ENCODE peak calls at places on chromosomes 16 and 17, in five cellular contexts. One of them, this sample, is unnamed.

GRCh38 chr16:10039220-10040096 is 142.8 kb downstream of the GRIN2A start:
- DNase-seq in IMR-90: no peak
- DNase-seq in right cardiac atrium: peak; percentile 57
- DNase-seq in heart right ventricle: peak; percentile 18
- DNase-seq in heart left ventricle: peak; percentile 10
- DNase-seq in this sample: peak; percentile 7

GRCh38 chr17:51372345-51373004 is 112.1 kb downstream of the UTP18 start:
- DNase-seq in right cardiac atrium: peak; percentile 49
- DNase-seq in heart right ventricle: peak; percentile 21
- DNase-seq in heart left ventricle: peak; percentile 16
- DNase-seq in IMR-90: peak; percentile 73
- DNase-seq in this sample: no peak

GRCh38 chr17:17569691-17570090 is 21.8 kb downstream of the PEMT start:
- DNase-seq in heart right ventricle: peak; percentile 48
- DNase-seq in IMR-90: no peak
- DNase-seq in right cardiac atrium: peak; percentile 74
- DNase-seq in heart left ventricle: peak; percentile 56
- DNase-seq in this sample: no peak

GRCh38 chr16:83002351-83003334 is 375.9 kb downstream of the CDH13 start:
- DNase-seq in heart right ventricle: no peak
- DNase-seq in heart left ventricle: no peak
- DNase-seq in IMR-90: peak; percentile 54
- DNase-seq in right cardiac atrium: no peak
- DNase-seq in this sample: no peak

GRCh38 chr17:17694229-17695081 is 13.2 kb downstream of the RAI1 start:
- DNase-seq in heart left ventricle: peak; percentile 80
- DNase-seq in heart right ventricle: peak; percentile 71
- DNase-seq in IMR-90: peak; percentile 55
- DNase-seq in right cardiac atrium: peak; percentile 92
- DNase-seq in this sample: peak; percentile 72

GRCh38 chr16:27305839-27306442 is 7.8 kb upstream of the IL4R start:
- DNase-seq in right cardiac atrium: no peak
- DNase-seq in IMR-90: no peak
- DNase-seq in heart right ventricle: no peak
- DNase-seq in heart left ventricle: no peak
- DNase-seq in this sample: no peak

GRCh38 chr16:72012607-72013006 is 4.1 kb downstream of the DHODH start:
- DNase-seq in IMR-90: no peak
- DNase-seq in right cardiac atrium: no peak
- DNase-seq in heart right ventricle: no peak
- DNase-seq in heart left ventricle: no peak
- DNase-seq in this sample: no peak

GRCh38 chr17:60766778-60767190 is 89.1 kb downstream of the BCAS3 start:
- DNase-seq in IMR-90: no peak
- DNase-seq in heart left ventricle: no peak
- DNase-seq in right cardiac atrium: no peak
- DNase-seq in heart right ventricle: no peak
- DNase-seq in this sample: peak; percentile 74

GRCh38 chr16:75218256-75219076 is at the start of gene CTRB1:
- DNase-seq in heart left ventricle: no peak
- DNase-seq in IMR-90: no peak
- DNase-seq in heart right ventricle: no peak
- DNase-seq in right cardiac atrium: no peak
- DNase-seq in this sample: no peak

GRCh38 chr17:35087731-35088646 is 24.5 kb upstream of the RFFL start:
- DNase-seq in heart right ventricle: peak; percentile 43
- DNase-seq in heart left ventricle: peak; percentile 55
- DNase-seq in right cardiac atrium: peak; percentile 85
- DNase-seq in IMR-90: peak; percentile 42
- DNase-seq in this sample: peak; percentile 39

GRCh38 chr17:8799001-8799850 is at the start of gene MFSD6L:
- DNase-seq in heart right ventricle: no peak
- DNase-seq in IMR-90: no peak
- DNase-seq in heart left ventricle: no peak
- DNase-seq in right cardiac atrium: no peak
- DNase-seq in this sample: no peak

GRCh38 chr16:64948056-64948455 is 173.8 kb downstream of the CDH11 start:
- DNase-seq in right cardiac atrium: no peak
- DNase-seq in heart left ventricle: no peak
- DNase-seq in heart right ventricle: no peak
- DNase-seq in IMR-90: no peak
- DNase-seq in this sample: no peak

GRCh38 chr16:78133919-78134318 is 34.5 kb downstream of the WWOX start:
- DNase-seq in right cardiac atrium: no peak
- DNase-seq in IMR-90: no peak
- DNase-seq in heart left ventricle: no peak
- DNase-seq in heart right ventricle: no peak
- DNase-seq in this sample: no peak

GRCh38 chr17:32297860-32298259 is 32.2 kb downstream of the RHBDL3 start:
- DNase-seq in heart left ventricle: no peak
- DNase-seq in right cardiac atrium: no peak
- DNase-seq in heart right ventricle: no peak
- DNase-seq in IMR-90: no peak
- DNase-seq in this sample: no peak

GRCh38 chr17:50904522-50905459 is 38.6 kb upstream of the TOB1 start:
- DNase-seq in right cardiac atrium: peak; percentile 79
- DNase-seq in IMR-90: no peak
- DNase-seq in heart right ventricle: no peak
- DNase-seq in heart left ventricle: no peak
- DNase-seq in this sample: no peak

GRCh38 chr16:51359141-51359960 is 208.3 kb upstream of the SALL1 start:
- DNase-seq in IMR-90: peak; percentile 5
- DNase-seq in heart right ventricle: peak; percentile 17
- DNase-seq in right cardiac atrium: peak; percentile 79
- DNase-seq in heart left ventricle: peak; percentile 7
- DNase-seq in this sample: no peak

GRCh38 chr16:4345439-4346204 is 5.5 kb downstream of the PAM16 start:
- DNase-seq in IMR-90: no peak
- DNase-seq in right cardiac atrium: no peak
- DNase-seq in heart right ventricle: no peak
- DNase-seq in heart left ventricle: no peak
- DNase-seq in this sample: no peak

GRCh38 chr16:84818989-84819643 is 669 bp upstream of the CRISPLD2 start:
- DNase-seq in heart right ventricle: no peak
- DNase-seq in IMR-90: no peak
- DNase-seq in heart left ventricle: no peak
- DNase-seq in right cardiac atrium: no peak
- DNase-seq in this sample: no peak

GRCh38 chr16:87363771-87364476 is 19.7 kb downstream of the FBXO31 start:
- DNase-seq in heart left ventricle: peak; percentile 51
- DNase-seq in IMR-90: peak; percentile 55
- DNase-seq in heart right ventricle: peak; percentile 44
- DNase-seq in right cardiac atrium: peak; percentile 76
- DNase-seq in this sample: no peak

GRCh38 chr16:2936436-2937011 is 24.8 kb downstream of the FLYWCH1 start:
- DNase-seq in right cardiac atrium: no peak
- DNase-seq in heart left ventricle: no peak
- DNase-seq in heart right ventricle: no peak
- DNase-seq in IMR-90: no peak
- DNase-seq in this sample: no peak

GRCh38 chr16:66902648-66903543 is 15.8 kb downstream of the CDH16 start:
- DNase-seq in IMR-90: no peak
- DNase-seq in heart left ventricle: peak; percentile 76
- DNase-seq in heart right ventricle: peak; percentile 76
- DNase-seq in right cardiac atrium: peak; percentile 78
- DNase-seq in this sample: no peak

GRCh38 chr16:69596801-69597200 is 31.0 kb downstream of the NFAT5 start:
- DNase-seq in heart left ventricle: no peak
- DNase-seq in IMR-90: no peak
- DNase-seq in right cardiac atrium: no peak
- DNase-seq in heart right ventricle: no peak
- DNase-seq in this sample: no peak

GRCh38 chr17:35981246-35981645 is at the start of gene CCL16:
- DNase-seq in heart right ventricle: no peak
- DNase-seq in IMR-90: no peak
- DNase-seq in right cardiac atrium: no peak
- DNase-seq in heart left ventricle: no peak
- DNase-seq in this sample: no peak

GRCh38 chr17:32772453-32773025 is 104.4 kb downstream of the MYO1D start:
- DNase-seq in IMR-90: no peak
- DNase-seq in heart right ventricle: no peak
- DNase-seq in heart left ventricle: no peak
- DNase-seq in right cardiac atrium: no peak
- DNase-seq in this sample: no peak

GRCh38 chr16:66930189-66930588 is 4.0 kb downstream of the CIAO2B start:
- DNase-seq in heart left ventricle: no peak
- DNase-seq in IMR-90: peak; percentile 85
- DNase-seq in right cardiac atrium: no peak
- DNase-seq in heart right ventricle: no peak
- DNase-seq in this sample: no peak

DNA sequence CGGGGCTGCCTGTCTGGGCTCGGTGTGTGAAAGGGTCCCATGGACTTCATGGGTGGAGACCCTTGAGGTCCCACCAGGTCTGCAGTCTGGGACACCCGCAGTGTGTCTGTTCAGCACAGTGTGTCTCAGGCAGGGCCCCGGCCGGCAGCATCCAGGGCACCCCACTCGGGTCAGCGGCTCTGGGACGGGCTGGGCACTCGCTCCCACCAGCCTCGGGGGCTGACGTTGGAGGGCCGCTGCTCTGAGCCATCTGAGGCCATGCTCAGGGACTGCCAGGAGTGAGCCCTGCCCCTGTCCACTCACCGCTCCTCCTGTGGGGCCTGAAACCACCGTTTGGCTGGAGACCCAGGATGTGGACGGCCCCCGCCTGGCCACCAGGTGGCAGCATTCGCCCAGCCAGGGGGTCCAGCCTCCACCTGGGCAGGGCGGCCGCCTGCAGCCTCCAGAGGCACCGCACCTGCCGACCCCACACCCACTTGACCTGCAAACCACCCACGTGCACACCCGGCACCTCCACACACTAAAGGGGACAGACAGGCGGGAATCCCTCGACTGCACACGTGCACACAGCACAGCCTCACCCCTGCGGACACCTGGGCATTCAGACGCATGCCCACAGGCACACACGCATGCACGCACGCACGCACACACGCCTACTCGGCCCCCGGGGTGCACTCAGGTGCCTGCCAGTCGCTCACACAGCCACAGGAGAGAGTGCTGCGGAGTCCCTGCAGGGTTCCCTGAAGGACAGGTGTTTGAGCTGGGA is 10.1 kb upstream of the ZFPM1 start:
- DNase-seq in IMR-90: peak; percentile 55
- DNase-seq in heart left ventricle: peak; percentile 75
- DNase-seq in heart right ventricle: peak; percentile 74
- DNase-seq in right cardiac atrium: peak; percentile 90
- DNase-seq in this sample: peak; percentile 81
- H3K27ac ChIP-seq in IMR-90: no peak overlapping the region
- H3K27ac ChIP-seq in heart left ventricle: no peak overlapping the region
- H3K27ac ChIP-seq in heart right ventricle: no peak overlapping the region
- H3K27ac ChIP-seq in right cardiac atrium: no peak overlapping the region
- H3K27ac ChIP-seq in this sample: no peak overlapping the region

DNA sequence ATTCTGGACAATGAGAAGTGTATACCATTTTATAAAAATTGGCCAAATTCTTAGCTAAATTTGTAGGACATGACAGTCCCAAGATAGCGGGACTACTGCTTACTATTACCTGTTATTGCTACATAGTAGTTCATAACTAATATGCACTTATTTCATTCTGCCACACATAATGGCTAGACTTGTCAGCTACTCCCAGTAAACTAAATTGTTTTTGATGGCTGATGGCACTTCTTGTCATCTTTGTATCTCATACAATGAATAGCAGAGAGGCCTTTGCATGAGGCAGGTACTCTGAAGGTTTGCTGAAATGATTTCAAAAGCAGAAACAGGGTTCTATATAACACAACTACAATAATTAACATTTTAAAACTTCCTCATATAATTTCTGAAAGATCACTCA is 44.0 kb downstream of the ITFG1 start:
- DNase-seq in heart left ventricle: no peak
- DNase-seq in heart right ventricle: no peak
- DNase-seq in IMR-90: no peak
- DNase-seq in right cardiac atrium: no peak
- DNase-seq in this sample: no peak
- H3K27ac ChIP-seq in heart left ventricle: no peak overlapping the region
- H3K27ac ChIP-seq in heart right ventricle: no peak overlapping the region
- H3K27ac ChIP-seq in IMR-90: no peak overlapping the region
- H3K27ac ChIP-seq in right cardiac atrium: no peak overlapping the region
- H3K27ac ChIP-seq in this sample: no peak overlapping the region

GRCh38 chr17:3812284-3812683 is 11.3 kb upstream of the ITGAE start:
- DNase-seq in IMR-90: no peak
- DNase-seq in heart left ventricle: no peak
- DNase-seq in heart right ventricle: no peak
- DNase-seq in right cardiac atrium: no peak
- DNase-seq in this sample: no peak

GRCh38 chr17:3809135-3809534 is 8.1 kb upstream of the ITGAE start:
- DNase-seq in right cardiac atrium: no peak
- DNase-seq in IMR-90: no peak
- DNase-seq in heart right ventricle: no peak
- DNase-seq in heart left ventricle: no peak
- DNase-seq in this sample: no peak

GRCh38 chr17:3805581-3805980 is 4.6 kb upstream of the ITGAE start:
- DNase-seq in IMR-90: no peak
- DNase-seq in heart right ventricle: no peak
- DNase-seq in right cardiac atrium: no peak
- DNase-seq in heart left ventricle: no peak
- DNase-seq in this sample: no peak

GRCh38 chr17:3810019-3810418 is 9.0 kb upstream of the ITGAE start:
- DNase-seq in heart right ventricle: no peak
- DNase-seq in heart left ventricle: no peak
- DNase-seq in right cardiac atrium: no peak
- DNase-seq in IMR-90: no peak
- DNase-seq in this sample: no peak

GRCh38 chr17:3808701-3809100 is 7.7 kb upstream of the ITGAE start:
- DNase-seq in heart left ventricle: no peak
- DNase-seq in IMR-90: no peak
- DNase-seq in heart right ventricle: no peak
- DNase-seq in right cardiac atrium: no peak
- DNase-seq in this sample: no peak
- H3K27ac ChIP-seq in heart left ventricle: no peak overlapping the region
- H3K27ac ChIP-seq in IMR-90: no peak overlapping the region
- H3K27ac ChIP-seq in heart right ventricle: no peak overlapping the region
- H3K27ac ChIP-seq in right cardiac atrium: no peak overlapping the region
- H3K27ac ChIP-seq in this sample: no peak overlapping the region

GRCh38 chr17:40016692-40017000 is 1.4 kb downstream of the CSF3 start:
- DNase-seq in right cardiac atrium: peak; percentile 29
- DNase-seq in heart right ventricle: no peak
- DNase-seq in IMR-90: no peak
- DNase-seq in heart left ventricle: no peak
- DNase-seq in this sample: no peak
- H3K27ac ChIP-seq in right cardiac atrium: no peak overlapping the region
- H3K27ac ChIP-seq in heart right ventricle: peak overlapping the region; percentile 53
- H3K27ac ChIP-seq in IMR-90: no peak overlapping the region
- H3K27ac ChIP-seq in heart left ventricle: no peak overlapping the region
- H3K27ac ChIP-seq in this sample: no peak overlapping the region

GRCh38 chr17:81179861-81180260 is 13.8 kb upstream of the AATK start:
- DNase-seq in heart left ventricle: no peak
- DNase-seq in right cardiac atrium: peak; percentile 53
- DNase-seq in IMR-90: no peak
- DNase-seq in heart right ventricle: no peak
- DNase-seq in this sample: no peak
- H3K27ac ChIP-seq in heart left ventricle: no peak overlapping the region
- H3K27ac ChIP-seq in right cardiac atrium: no peak overlapping the region
- H3K27ac ChIP-seq in IMR-90: no peak overlapping the region
- H3K27ac ChIP-seq in heart right ventricle: no peak overlapping the region
- H3K27ac ChIP-seq in this sample: no peak overlapping the region

This sample was measured in CD4-positive, CD25-positive, alpha-beta regulatory T cell.